ENCODE peak calls at places on chromosomes 11 and 22, in ten cellular contexts. N, Z, H, W, Y, S, G, F, K and Q are unnamed samples.

GRCh38 chr11:34242037-34242625 is 115.7 kb downstream of the ABTB2 start:
- DNase-seq in K (no peak), N (peak; percentile 43), Z (no peak), S (no peak), G (no peak), F (no peak), Y (no peak), W (no peak), H (no peak), Q (no peak)

GRCh38 chr11:132106336-132106982 is 736.0 kb downstream of the NTM start:
- DNase-seq in G (no peak), F (peak; percentile 44), K (no peak), N (no peak), Y (no peak), Z (no peak), H (no peak), W (no peak), S (no peak), Q (no peak)

GRCh38 chr11:75759832-75760231 is 8.7 kb upstream of the DGAT2 start:
- DNase-seq in Z (no peak), Y (no peak), F (no peak), N (no peak), W (no peak), G (no peak), H (no peak), S (no peak), K (no peak), Q (no peak)

GRCh38 chr11:107232451-107232850 is 214.2 kb upstream of the GUCY1A2 start:
- DNase-seq in W (no peak), Y (no peak), Z (no peak), F (no peak), K (no peak), H (no peak), G (no peak), N (no peak), S (no peak), Q (no peak)

GRCh38 chr11:5737672-5738071 is 1.4 kb downstream of the OR56B1 start:
- DNase-seq in Z (no peak), G (no peak), H (no peak), Y (no peak), W (no peak), K (no peak), N (no peak), S (no peak), F (no peak), Q (no peak)

GRCh38 chr11:15145635-15146034 is 30.9 kb downstream of the INSC start:
- DNase-seq in G (peak; percentile 31), Z (no peak), Y (no peak), F (no peak), N (no peak), S (no peak), K (no peak), W (no peak), H (no peak), Q (peak; percentile 4)

GRCh38 chr22:23386245-23386631 is 193.9 kb downstream of the IGLL1 start:
- DNase-seq in N (no peak), Z (no peak), Y (no peak), K (no peak), F (no peak), H (no peak), W (no peak), S (no peak), G (no peak), Q (no peak)

GRCh38 chr11:8098361-8098760 is 17.4 kb downstream of the TUB start:
- DNase-seq in K (no peak), S (no peak), N (no peak), Y (no peak), Z (no peak), G (peak; percentile 17), W (no peak), H (no peak), F (no peak), Q (no peak)

GRCh38 chr11:14125529-14125928 is 163.0 kb downstream of the SPON1 start:
- DNase-seq in G (no peak), Z (no peak), S (no peak), F (no peak), H (no peak), Y (no peak), N (peak; percentile 42), K (no peak), W (no peak), Q (no peak)